ENCODE peak calls at places on chromosomes 5 and 9, in seven cellular contexts. One of them, this sample, is unnamed.

GRCh38 chr9:5892456-5893133 is 1.9 kb downstream of the MLANA start:
- DNase-seq in KG1: no peak
- DNase-seq in foreskin melanocyte: no peak
- DNase-seq in PC-9: no peak
- DNase-seq in CD8-positive, alpha-beta memory T cell: no peak
- DNase-seq in GM23248: no peak
- DNase-seq in NCI-H69: peak; percentile 54
- DNase-seq in this sample: no peak

GRCh38 chr9:21160178-21160577 is 6.3 kb downstream of the IFNA21 start:
- DNase-seq in CD8-positive, alpha-beta memory T cell: no peak
- DNase-seq in PC-9: no peak
- DNase-seq in foreskin melanocyte: peak; percentile 26
- DNase-seq in KG1: no peak
- DNase-seq in NCI-H69: peak; percentile 7
- DNase-seq in GM23248: no peak
- DNase-seq in this sample: no peak

GRCh38 chr5:145825751-145826180 is 9.4 kb downstream of the PRELID2 start:
- DNase-seq in foreskin melanocyte: no peak
- DNase-seq in CD8-positive, alpha-beta memory T cell: no peak
- DNase-seq in PC-9: peak; percentile 40
- DNase-seq in NCI-H69: peak; percentile 86
- DNase-seq in GM23248: peak; percentile 80
- DNase-seq in KG1: peak; percentile 19
- DNase-seq in this sample: no peak

GRCh38 chr9:110640736-110641135 is 27.9 kb upstream of the MUSK start:
- DNase-seq in KG1: no peak
- DNase-seq in GM23248: peak; percentile 1
- DNase-seq in PC-9: no peak
- DNase-seq in NCI-H69: no peak
- DNase-seq in CD8-positive, alpha-beta memory T cell: no peak
- DNase-seq in foreskin melanocyte: no peak
- DNase-seq in this sample: no peak

GRCh38 chr9:99389087-99390033 is 167.3 kb downstream of the SEC61B start:
- DNase-seq in CD8-positive, alpha-beta memory T cell: no peak
- DNase-seq in NCI-H69: no peak
- DNase-seq in GM23248: peak; percentile 54
- DNase-seq in PC-9: no peak
- DNase-seq in foreskin melanocyte: no peak
- DNase-seq in KG1: no peak
- DNase-seq in this sample: no peak

GRCh38 chr9:134434896-134435506 is 108.7 kb downstream of the RXRA start:
- DNase-seq in GM23248: peak; percentile 97
- DNase-seq in PC-9: no peak
- DNase-seq in KG1: no peak
- DNase-seq in NCI-H69: peak; percentile 90
- DNase-seq in foreskin melanocyte: peak; percentile 82
- DNase-seq in CD8-positive, alpha-beta memory T cell: no peak
- DNase-seq in this sample: peak; percentile 98

GRCh38 chr5:65721050-65721774 is 697 bp downstream of the SGTB start:
- DNase-seq in NCI-H69: peak; percentile 96
- DNase-seq in KG1: no peak
- DNase-seq in CD8-positive, alpha-beta memory T cell: no peak
- DNase-seq in foreskin melanocyte: peak; percentile 78
- DNase-seq in GM23248: peak; percentile 83
- DNase-seq in PC-9: no peak
- DNase-seq in this sample: peak; percentile 65

GRCh38 chr5:179162351-179163235 is 102.4 kb downstream of the ZNF354C start:
- DNase-seq in PC-9: no peak
- DNase-seq in NCI-H69: no peak
- DNase-seq in foreskin melanocyte: no peak
- DNase-seq in CD8-positive, alpha-beta memory T cell: no peak
- DNase-seq in KG1: no peak
- DNase-seq in GM23248: no peak
- DNase-seq in this sample: no peak

This sample was measured in ureter.